ENCODE peak calls at places on chromosomes 6 and 20, in eight cellular contexts. One of them, this sample, is unnamed.

GRCh38 chr6:141808662-141809061 is 324.1 kb upstream of the GJE1 start:
- DNase-seq in psoas muscle: no peak
- DNase-seq in Karpas-422: no peak
- DNase-seq in PC-9: no peak
- DNase-seq in cardiac fibroblast: no peak
- DNase-seq in upper lobe of left lung: no peak
- DNase-seq in aorta: no peak
- DNase-seq in hepatocyte: no peak
- DNase-seq in this sample: no peak

GRCh38 chr6:144559865-144560603 is 274.9 kb downstream of the UTRN start:
- DNase-seq in Karpas-422: no peak
- DNase-seq in psoas muscle: no peak
- DNase-seq in aorta: no peak
- DNase-seq in upper lobe of left lung: no peak
- DNase-seq in hepatocyte: peak
- DNase-seq in PC-9: peak
- DNase-seq in cardiac fibroblast: peak
- DNase-seq in this sample: no peak

GRCh38 chr6:70194421-70194820 is 108.5 kb downstream of the COL9A1 start:
- DNase-seq in psoas muscle: no peak
- DNase-seq in cardiac fibroblast: no peak
- DNase-seq in aorta: no peak
- DNase-seq in Karpas-422: peak
- DNase-seq in PC-9: no peak
- DNase-seq in hepatocyte: no peak
- DNase-seq in upper lobe of left lung: no peak
- DNase-seq in this sample: no peak

GRCh38 chr20:23407770-23408467 is 13.4 kb downstream of the NAPB start:
- DNase-seq in cardiac fibroblast: no peak
- DNase-seq in hepatocyte: no peak
- DNase-seq in PC-9: no peak
- DNase-seq in Karpas-422: no peak
- DNase-seq in psoas muscle: no peak
- DNase-seq in aorta: no peak
- DNase-seq in upper lobe of left lung: no peak
- DNase-seq in this sample: no peak

GRCh38 chr6:26155066-26155925 is 68.1 kb downstream of the HFE start:
- DNase-seq in cardiac fibroblast: peak
- DNase-seq in Karpas-422: peak
- DNase-seq in upper lobe of left lung: peak
- DNase-seq in PC-9: no peak
- DNase-seq in hepatocyte: peak
- DNase-seq in aorta: no peak
- DNase-seq in psoas muscle: peak
- DNase-seq in this sample: no peak

GRCh38 chr6:74574794-74575193 is 631.1 kb downstream of the COL12A1 start:
- DNase-seq in PC-9: no peak
- DNase-seq in cardiac fibroblast: peak
- DNase-seq in hepatocyte: peak
- DNase-seq in upper lobe of left lung: no peak
- DNase-seq in Karpas-422: peak
- DNase-seq in aorta: no peak
- DNase-seq in psoas muscle: no peak
- DNase-seq in this sample: no peak

GRCh38 chr6:34132082-34132357 is 13.9 kb downstream of the GRM4 start:
- DNase-seq in Karpas-422: no peak
- DNase-seq in upper lobe of left lung: no peak
- DNase-seq in hepatocyte: no peak
- DNase-seq in aorta: no peak
- DNase-seq in PC-9: no peak
- DNase-seq in psoas muscle: no peak
- DNase-seq in cardiac fibroblast: no peak
- DNase-seq in this sample: no peak

GRCh38 chr6:106163966-106164877 is 78.1 kb downstream of the PRDM1 start:
- DNase-seq in cardiac fibroblast: peak
- DNase-seq in psoas muscle: no peak
- DNase-seq in Karpas-422: peak
- DNase-seq in aorta: no peak
- DNase-seq in PC-9: no peak
- DNase-seq in hepatocyte: peak
- DNase-seq in upper lobe of left lung: peak
- DNase-seq in this sample: peak

GRCh38 chr6:136791296-136792065 is 796 bp downstream of the MAP3K5 start:
- DNase-seq in Karpas-422: peak
- DNase-seq in psoas muscle: peak
- DNase-seq in hepatocyte: peak
- DNase-seq in aorta: peak
- DNase-seq in upper lobe of left lung: peak
- DNase-seq in cardiac fibroblast: peak
- DNase-seq in PC-9: peak
- DNase-seq in this sample: peak

GRCh38 chr20:22374066-22374465 is 210.3 kb downstream of the FOXA2 start:
- DNase-seq in psoas muscle: no peak
- DNase-seq in Karpas-422: no peak
- DNase-seq in PC-9: peak
- DNase-seq in cardiac fibroblast: no peak
- DNase-seq in aorta: no peak
- DNase-seq in hepatocyte: no peak
- DNase-seq in upper lobe of left lung: no peak
- DNase-seq in this sample: no peak

GRCh38 chr20:37042986-37043972 is 52.5 kb downstream of the RBL1 start:
- DNase-seq in Karpas-422: peak
- DNase-seq in PC-9: no peak
- DNase-seq in hepatocyte: no peak
- DNase-seq in psoas muscle: no peak
- DNase-seq in aorta: no peak
- DNase-seq in upper lobe of left lung: peak
- DNase-seq in cardiac fibroblast: no peak
- DNase-seq in this sample: peak

GRCh38 chr20:46576774-46577395 is 26.4 kb upstream of the OCSTAMP start:
- DNase-seq in upper lobe of left lung: no peak
- DNase-seq in hepatocyte: no peak
- DNase-seq in PC-9: no peak
- DNase-seq in cardiac fibroblast: no peak
- DNase-seq in Karpas-422: no peak
- DNase-seq in psoas muscle: no peak
- DNase-seq in aorta: no peak
- DNase-seq in this sample: no peak

GRCh38 chr20:40154514-40154913 is 534.5 kb downstream of the MAFB start:
- DNase-seq in aorta: no peak
- DNase-seq in cardiac fibroblast: no peak
- DNase-seq in psoas muscle: no peak
- DNase-seq in upper lobe of left lung: no peak
- DNase-seq in hepatocyte: no peak
- DNase-seq in PC-9: no peak
- DNase-seq in Karpas-422: no peak
- DNase-seq in this sample: no peak

GRCh38 chr20:40160151-40160550 is 528.9 kb downstream of the MAFB start:
- DNase-seq in aorta: no peak
- DNase-seq in psoas muscle: peak
- DNase-seq in upper lobe of left lung: peak
- DNase-seq in cardiac fibroblast: peak
- DNase-seq in PC-9: no peak
- DNase-seq in Karpas-422: peak
- DNase-seq in hepatocyte: peak
- DNase-seq in this sample: peak

DNA sequence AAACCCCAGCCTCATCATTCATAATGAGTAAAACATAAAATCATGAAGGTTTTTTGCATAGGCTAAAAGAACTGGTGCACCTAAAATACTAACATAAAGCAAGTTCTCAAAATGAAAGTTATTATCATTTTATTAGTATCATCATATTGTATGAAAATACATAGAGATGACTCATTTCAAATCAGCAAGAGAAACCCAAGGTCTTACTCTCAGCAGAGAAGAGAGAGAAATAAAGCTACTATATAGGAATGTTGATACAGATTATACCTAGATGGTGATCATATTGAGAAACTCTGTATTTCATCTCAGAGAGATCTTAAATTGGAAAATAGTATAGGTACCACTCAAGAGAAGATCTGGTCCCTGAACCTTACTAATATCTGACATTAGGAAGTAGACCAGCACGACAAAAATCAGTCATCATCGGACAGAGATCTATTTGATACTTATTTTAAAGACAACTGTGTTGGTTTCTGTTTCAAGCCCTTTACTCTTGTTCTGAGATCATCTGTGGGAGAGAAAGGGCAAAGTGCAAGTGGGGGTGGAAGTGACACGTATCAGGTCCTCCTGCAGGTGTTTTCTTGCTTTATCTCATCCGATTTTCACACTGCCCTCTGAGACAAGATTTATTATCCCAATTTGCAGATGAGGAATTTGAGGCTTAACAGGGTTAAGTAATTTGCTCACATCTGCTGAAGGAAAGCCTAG is 532.3 kb downstream of the MAFB start:
- DNase-seq in cardiac fibroblast: no peak
- DNase-seq in upper lobe of left lung: no peak
- DNase-seq in PC-9: no peak
- DNase-seq in psoas muscle: no peak
- DNase-seq in aorta: no peak
- DNase-seq in Karpas-422: peak
- DNase-seq in hepatocyte: peak
- DNase-seq in this sample: peak
- H3K4me3 ChIP-seq in cardiac fibroblast: no peak
- H3K4me3 ChIP-seq in upper lobe of left lung: no peak
- H3K4me3 ChIP-seq in PC-9: no peak
- H3K4me3 ChIP-seq in psoas muscle: no peak
- H3K4me3 ChIP-seq in aorta: no peak
- H3K4me3 ChIP-seq in Karpas-422: no peak
- H3K4me3 ChIP-seq in hepatocyte: no peak
- H3K4me3 ChIP-seq in this sample: no peak

GRCh38 chr6:28544211-28544610 is 18.5 kb downstream of the GPX5 start:
- DNase-seq in Karpas-422: no peak
- DNase-seq in cardiac fibroblast: no peak
- DNase-seq in upper lobe of left lung: no peak
- DNase-seq in hepatocyte: no peak
- DNase-seq in aorta: no peak
- DNase-seq in PC-9: peak
- DNase-seq in psoas muscle: no peak
- DNase-seq in this sample: no peak
- H3K4me3 ChIP-seq in Karpas-422: peak
- H3K4me3 ChIP-seq in cardiac fibroblast: peak
- H3K4me3 ChIP-seq in upper lobe of left lung: peak
- H3K4me3 ChIP-seq in hepatocyte: peak
- H3K4me3 ChIP-seq in aorta: no peak
- H3K4me3 ChIP-seq in PC-9: peak
- H3K4me3 ChIP-seq in psoas muscle: peak
- H3K4me3 ChIP-seq in this sample: peak

GRCh38 chr20:20211274-20211987 is 156.5 kb upstream of the INSM1 start:
- DNase-seq in aorta: no peak
- DNase-seq in cardiac fibroblast: no peak
- DNase-seq in Karpas-422: no peak
- DNase-seq in psoas muscle: no peak
- DNase-seq in hepatocyte: peak
- DNase-seq in upper lobe of left lung: no peak
- DNase-seq in PC-9: no peak
- DNase-seq in this sample: no peak

GRCh38 chr20:20212675-20213096 is 155.2 kb upstream of the INSM1 start:
- DNase-seq in aorta: no peak
- DNase-seq in PC-9: no peak
- DNase-seq in Karpas-422: no peak
- DNase-seq in upper lobe of left lung: no peak
- DNase-seq in psoas muscle: no peak
- DNase-seq in cardiac fibroblast: no peak
- DNase-seq in hepatocyte: no peak
- DNase-seq in this sample: no peak

GRCh38 chr20:20211988-20212518 is 155.9 kb upstream of the INSM1 start:
- DNase-seq in hepatocyte: no peak
- DNase-seq in PC-9: no peak
- DNase-seq in Karpas-422: no peak
- DNase-seq in upper lobe of left lung: no peak
- DNase-seq in cardiac fibroblast: no peak
- DNase-seq in psoas muscle: no peak
- DNase-seq in aorta: no peak
- DNase-seq in this sample: no peak

GRCh38 chr20:20214757-20215275 is 153.1 kb upstream of the INSM1 start:
- DNase-seq in hepatocyte: no peak
- DNase-seq in Karpas-422: no peak
- DNase-seq in aorta: no peak
- DNase-seq in psoas muscle: no peak
- DNase-seq in PC-9: no peak
- DNase-seq in upper lobe of left lung: no peak
- DNase-seq in cardiac fibroblast: no peak
- DNase-seq in this sample: no peak

GRCh38 chr20:20213722-20214121 is 154.2 kb upstream of the INSM1 start:
- DNase-seq in hepatocyte: no peak
- DNase-seq in upper lobe of left lung: no peak
- DNase-seq in Karpas-422: no peak
- DNase-seq in cardiac fibroblast: no peak
- DNase-seq in PC-9: no peak
- DNase-seq in aorta: no peak
- DNase-seq in psoas muscle: no peak
- DNase-seq in this sample: no peak
- H3K4me3 ChIP-seq in hepatocyte: no peak
- H3K4me3 ChIP-seq in upper lobe of left lung: no peak
- H3K4me3 ChIP-seq in Karpas-422: no peak
- H3K4me3 ChIP-seq in cardiac fibroblast: no peak
- H3K4me3 ChIP-seq in PC-9: no peak
- H3K4me3 ChIP-seq in aorta: no peak
- H3K4me3 ChIP-seq in psoas muscle: no peak
- H3K4me3 ChIP-seq in this sample: no peak

GRCh38 chr6:93183513-93183912 is 235.8 kb downstream of the EPHA7 start:
- DNase-seq in hepatocyte: no peak
- DNase-seq in Karpas-422: no peak
- DNase-seq in PC-9: no peak
- DNase-seq in upper lobe of left lung: no peak
- DNase-seq in psoas muscle: no peak
- DNase-seq in cardiac fibroblast: no peak
- DNase-seq in aorta: no peak
- DNase-seq in this sample: no peak

GRCh38 chr6:93177451-93177850 is 241.9 kb downstream of the EPHA7 start:
- DNase-seq in PC-9: no peak
- DNase-seq in aorta: no peak
- DNase-seq in hepatocyte: no peak
- DNase-seq in upper lobe of left lung: no peak
- DNase-seq in Karpas-422: no peak
- DNase-seq in psoas muscle: no peak
- DNase-seq in cardiac fibroblast: no peak
- DNase-seq in this sample: no peak

GRCh38 chr6:93182933-93183479 is 236.4 kb downstream of the EPHA7 start:
- DNase-seq in Karpas-422: no peak
- DNase-seq in aorta: no peak
- DNase-seq in upper lobe of left lung: no peak
- DNase-seq in psoas muscle: no peak
- DNase-seq in cardiac fibroblast: no peak
- DNase-seq in PC-9: no peak
- DNase-seq in hepatocyte: no peak
- DNase-seq in this sample: no peak

GRCh38 chr6:93176070-93176469 is 243.3 kb downstream of the EPHA7 start:
- DNase-seq in hepatocyte: no peak
- DNase-seq in Karpas-422: peak
- DNase-seq in psoas muscle: no peak
- DNase-seq in aorta: no peak
- DNase-seq in PC-9: no peak
- DNase-seq in upper lobe of left lung: no peak
- DNase-seq in cardiac fibroblast: no peak
- DNase-seq in this sample: peak

DNA sequence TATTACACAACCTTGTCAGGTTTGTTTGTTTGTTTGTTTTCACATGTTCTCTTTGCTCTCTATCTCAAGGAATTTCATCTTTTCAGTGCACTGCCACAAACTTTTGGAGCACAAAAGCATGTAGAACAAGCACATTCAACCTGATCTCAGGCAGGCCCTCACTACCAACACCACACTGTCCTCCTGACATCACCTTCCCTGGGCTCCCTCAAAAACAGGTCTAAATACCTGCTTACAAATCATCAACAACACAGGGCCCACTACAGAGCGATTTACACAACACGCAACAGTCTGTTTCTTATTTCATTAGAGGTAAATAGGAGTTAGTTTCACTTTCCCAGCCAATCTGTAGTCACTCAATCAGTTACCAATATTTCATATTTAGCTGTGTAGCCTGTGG is 241.4 kb downstream of the EPHA7 start:
- DNase-seq in hepatocyte: no peak
- DNase-seq in upper lobe of left lung: no peak
- DNase-seq in psoas muscle: no peak
- DNase-seq in aorta: no peak
- DNase-seq in cardiac fibroblast: no peak
- DNase-seq in Karpas-422: no peak
- DNase-seq in PC-9: no peak
- DNase-seq in this sample: no peak
- H3K4me3 ChIP-seq in hepatocyte: no peak
- H3K4me3 ChIP-seq in upper lobe of left lung: no peak
- H3K4me3 ChIP-seq in psoas muscle: no peak
- H3K4me3 ChIP-seq in aorta: no peak
- H3K4me3 ChIP-seq in cardiac fibroblast: no peak
- H3K4me3 ChIP-seq in Karpas-422: no peak
- H3K4me3 ChIP-seq in PC-9: no peak
- H3K4me3 ChIP-seq in this sample: no peak

This sample was measured in GM12864.